ENCODE peak calls at places on chromosomes 3 and 15, in ten cellular contexts. F is heart right ventricle, Q is lower lobe of right lung, P is GM12878, G is heart left ventricle, U is pancreas, O is tibial artery, V is thoracic aorta, W is fibroblast of lung, A is esophagus squamous epithelium. H is an unnamed sample. For H3K27me3 and H3K9me3, the result is how much of the 10 kb centered on the place peaks cover.

GRCh38 chr15:88166330-88166993 is 90.1 kb downstream of the NTRK3 start:
- DNase-seq in V (no peak), P (no peak), U (no peak), A (no peak), G (no peak), Q (no peak), O (no peak), F (no peak), W (peak), H (no peak)

GRCh38 chr3:188950832-188951489 is 220.8 kb upstream of the TPRG1 start:
- DNase-seq in O (peak), A (no peak), Q (peak), W (peak), G (peak), U (peak), P (no peak), V (peak), F (peak), H (no peak)

GRCh38 chr3:142976621-142977398 is 13.3 kb upstream of the PAQR9 start:
- DNase-seq in G (peak), U (peak), O (peak), F (peak), Q (peak), W (peak), P (no peak), V (peak), A (no peak), H (peak)

GRCh38 chr15:41727143-41727542 is 47.1 kb upstream of the MAPKBP1 start:
- DNase-seq in A (no peak), P (no peak), U (no peak), G (no peak), F (no peak), O (no peak), W (peak), Q (no peak), V (no peak), H (no peak)

GRCh38 chr15:77688270-77689058 is 55.8 kb upstream of the LINGO1 start:
- DNase-seq in W (peak), A (no peak), V (no peak), Q (no peak), U (no peak), F (no peak), G (no peak), P (no peak), O (no peak), H (no peak)

GRCh38 chr3:147937341-147937740 is 528.2 kb downstream of the ZIC1 start:
- DNase-seq in U (no peak), O (no peak), A (no peak), P (no peak), G (no peak), W (peak), V (no peak), Q (no peak), F (no peak), H (no peak)

GRCh38 chr3:60363817-60364216 is 887.4 kb downstream of the FHIT start:
- DNase-seq in O (no peak), F (no peak), U (no peak), V (no peak), W (peak), Q (no peak), P (no peak), A (no peak), G (no peak), H (no peak)

GRCh38 chr3:10940106-10940505 is 52.4 kb upstream of the SLC6A1 start:
- DNase-seq in V (no peak), Q (no peak), W (no peak), O (no peak), F (no peak), U (no peak), P (no peak), A (no peak), G (no peak), H (no peak)

GRCh38 chr15:36359286-36359685 is 220.1 kb upstream of the CDIN1 start:
- DNase-seq in U (no peak), Q (no peak), V (no peak), A (no peak), F (no peak), P (no peak), G (no peak), O (no peak), W (no peak), H (no peak)

GRCh38 chr15:92616621-92617179 is 38.9 kb downstream of the FAM174B start:
- DNase-seq in Q (no peak), A (no peak), G (no peak), P (no peak), U (no peak), V (no peak), F (no peak), W (peak), O (no peak), H (no peak)

GRCh38 chr3:66200147-66200546 is 20.7 kb upstream of the SLC25A26 start:
- DNase-seq in G (no peak), F (no peak), A (no peak), O (no peak), P (no peak), U (no peak), Q (no peak), W (no peak), V (no peak), H (no peak)

GRCh38 chr3:143135150-143135549 is 15.6 kb downstream of the CHST2 start:
- DNase-seq in U (no peak), A (no peak), V (no peak), G (no peak), Q (no peak), F (no peak), W (peak), P (no peak), O (no peak), H (peak)

GRCh38 chr3:154431043-154431442 is 1.1 kb upstream of the GPR149 start:
- DNase-seq in G (no peak), A (no peak), W (no peak), P (no peak), F (no peak), V (no peak), U (no peak), O (no peak), Q (no peak), H (no peak)

GRCh38 chr15:77060560-77060959 is 10.3 kb downstream of the TSPAN3 start:
- DNase-seq in Q (no peak), F (no peak), V (no peak), G (no peak), U (no peak), O (no peak), P (no peak), W (peak), A (no peak), H (no peak)

GRCh38 chr15:29570121-29570930 is 251.9 kb downstream of the TJP1 start:
- DNase-seq in P (no peak), F (peak), Q (no peak), A (no peak), U (peak), O (no peak), W (peak), V (no peak), G (no peak), H (no peak)
- H3K27me3 ChIP-seq in P (under half), F (half or more), Q (under half), A (under half), U (under half), O (under half), W (under half), V (under half), G (half or more), H (half or more)

GRCh38 chr3:23174426-23175039 is 28.6 kb upstream of the UBE2E2 start:
- DNase-seq in A (no peak), V (no peak), W (peak), P (no peak), U (no peak), F (peak), Q (no peak), G (peak), O (no peak), H (no peak)
- H3K9me3 ChIP-seq in A (under half), V (under half), W (under half), P (under half), U (under half), F (under half), Q (under half), G (under half), O (under half), H (under half)

GRCh38 chr3:43999920-44000319 is 241.8 kb upstream of the TOPAZ1 start:
- DNase-seq in F (no peak), V (no peak), Q (no peak), G (no peak), A (no peak), O (no peak), W (no peak), P (no peak), U (no peak), H (no peak)

GRCh38 chr3:43998374-43998840 is 243.3 kb upstream of the TOPAZ1 start:
- DNase-seq in W (no peak), P (no peak), O (no peak), A (no peak), G (no peak), Q (peak), U (no peak), V (no peak), F (no peak), H (peak)

GRCh38 chr3:43998841-43999805 is 242.6 kb upstream of the TOPAZ1 start:
- DNase-seq in P (no peak), Q (peak), V (no peak), W (peak), A (no peak), F (no peak), U (no peak), O (no peak), G (no peak), H (no peak)

GRCh38 chr3:44000586-44000985 is 241.1 kb upstream of the TOPAZ1 start:
- DNase-seq in A (no peak), F (no peak), G (no peak), Q (no peak), W (peak), P (no peak), V (no peak), U (no peak), O (no peak), H (no peak)

GRCh38 chr3:44001072-44001471 is 240.6 kb upstream of the TOPAZ1 start:
- DNase-seq in A (no peak), V (no peak), G (no peak), Q (no peak), P (no peak), U (no peak), F (no peak), O (no peak), W (no peak), H (no peak)
- H3K27me3 ChIP-seq in A (under half), V (under half), G (half or more), Q (half or more), P (under half), U (under half), F (under half), O (half or more), W (under half), H (half or more)

GRCh38 chr15:26521142-26521541 is 251.7 kb downstream of the GABRB3 start:
- DNase-seq in O (no peak), W (no peak), V (no peak), F (no peak), Q (no peak), A (no peak), U (no peak), G (no peak), P (no peak), H (no peak)

GRCh38 chr15:26518885-26519284 is 254.0 kb downstream of the GABRB3 start:
- DNase-seq in U (no peak), A (no peak), O (no peak), V (no peak), P (no peak), G (no peak), W (no peak), Q (no peak), F (no peak), H (no peak)

DNA sequence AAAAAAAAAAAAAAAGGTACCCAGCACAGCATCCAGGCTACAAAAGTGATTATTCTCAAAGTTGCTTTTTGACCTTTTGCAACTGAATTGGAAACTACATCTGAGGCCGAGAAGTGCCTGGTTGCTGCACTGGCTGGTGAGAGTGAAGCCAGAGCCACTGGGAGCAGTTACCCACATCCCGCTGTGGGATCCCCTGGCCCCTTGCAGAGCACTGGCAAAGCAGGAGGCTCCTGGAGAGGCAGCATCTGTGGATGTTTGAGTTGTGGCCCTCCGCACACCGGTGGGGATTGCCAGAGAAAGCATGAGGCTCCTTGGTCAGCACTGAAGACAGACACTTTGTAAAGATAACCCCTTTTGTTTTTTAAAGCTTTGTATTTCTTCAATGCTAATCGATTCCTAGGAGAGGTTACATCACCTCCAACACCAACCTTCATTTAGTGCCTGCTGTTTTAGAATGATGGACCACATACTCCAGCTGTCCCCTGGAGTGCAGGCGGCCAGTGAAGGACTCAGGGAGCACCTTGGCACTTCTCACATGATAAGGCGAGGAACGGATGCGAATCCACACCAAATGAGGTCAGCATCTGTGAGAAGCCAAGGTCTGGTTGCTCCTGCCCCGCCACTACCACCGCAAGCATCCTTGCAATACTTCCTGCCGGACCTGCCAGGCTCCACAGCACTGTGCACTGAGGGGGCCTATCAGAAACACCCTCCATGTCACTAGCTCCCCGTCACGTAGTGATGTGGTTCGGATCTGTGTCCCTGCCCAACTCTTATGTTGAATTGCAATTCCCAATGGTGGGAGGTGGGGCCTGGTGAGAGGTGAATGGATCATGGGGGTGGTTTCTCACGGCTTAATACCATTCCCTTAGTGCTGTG is 256.5 kb downstream of the GABRB3 start:
- DNase-seq in W (no peak), Q (no peak), P (no peak), V (no peak), A (no peak), F (no peak), U (no peak), O (no peak), G (no peak), H (no peak)
- H3K9me3 ChIP-seq in W (under half), Q (under half), P (under half), V (under half), A (under half), F (under half), U (under half), O (under half), G (under half), H (under half)

GRCh38 chr3:123469323-123469995 is 20.6 kb upstream of the ADCY5 start:
- DNase-seq in A (no peak), Q (no peak), U (no peak), P (no peak), G (no peak), O (no peak), F (no peak), W (no peak), V (no peak), H (no peak)

GRCh38 chr3:123471106-123471505 is 22.2 kb upstream of the ADCY5 start:
- DNase-seq in U (no peak), O (no peak), W (no peak), V (no peak), P (no peak), Q (no peak), F (no peak), A (no peak), G (no peak), H (no peak)

GRCh38 chr3:123464211-123464610 is 15.3 kb upstream of the ADCY5 start:
- DNase-seq in U (no peak), W (no peak), F (no peak), Q (no peak), A (no peak), V (no peak), P (no peak), G (no peak), O (no peak), H (no peak)

GRCh38 chr3:123467051-123467450 is 18.2 kb upstream of the ADCY5 start:
- DNase-seq in V (no peak), W (no peak), O (no peak), A (no peak), Q (no peak), F (no peak), U (no peak), G (no peak), P (no peak), H (no peak)
- H3K27me3 ChIP-seq in V (under half), W (under half), O (under half), A (under half), Q (under half), F (under half), U (under half), G (under half), P (under half), H (under half)

GRCh38 chr3:6747017-6747416 is 113.9 kb upstream of the GRM7 start:
- DNase-seq in W (no peak), V (no peak), O (no peak), G (no peak), Q (no peak), P (no peak), U (no peak), F (no peak), A (no peak), H (no peak)

GRCh38 chr3:6753536-6753935 is 107.4 kb upstream of the GRM7 start:
- DNase-seq in W (no peak), G (no peak), V (no peak), U (no peak), O (no peak), A (no peak), Q (no peak), P (no peak), F (no peak), H (no peak)

DNA sequence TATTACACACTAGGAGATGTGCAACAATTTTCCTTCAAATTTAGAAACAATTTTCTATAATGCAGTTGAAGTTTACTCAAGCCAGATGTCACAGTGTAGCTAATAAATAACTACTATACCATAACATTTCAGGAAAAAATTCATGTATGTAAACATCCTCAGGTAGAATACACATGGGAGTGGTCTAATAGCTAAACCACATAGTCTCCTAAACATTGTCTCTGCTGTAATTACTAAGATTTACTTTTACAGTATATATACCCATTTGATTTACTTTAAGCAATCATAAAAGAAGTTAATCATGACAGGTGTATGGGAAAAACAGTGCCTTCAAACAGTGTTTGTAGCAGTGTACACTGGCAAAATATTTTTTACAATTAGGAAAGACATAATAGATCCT is 110.1 kb upstream of the GRM7 start:
- DNase-seq in G (no peak), U (no peak), O (no peak), Q (no peak), V (no peak), W (no peak), F (no peak), A (no peak), P (no peak), H (no peak)
- H3K9me3 ChIP-seq in G (under half), U (under half), O (under half), Q (under half), V (under half), W (under half), F (under half), A (under half), P (under half), H (under half)

DNA sequence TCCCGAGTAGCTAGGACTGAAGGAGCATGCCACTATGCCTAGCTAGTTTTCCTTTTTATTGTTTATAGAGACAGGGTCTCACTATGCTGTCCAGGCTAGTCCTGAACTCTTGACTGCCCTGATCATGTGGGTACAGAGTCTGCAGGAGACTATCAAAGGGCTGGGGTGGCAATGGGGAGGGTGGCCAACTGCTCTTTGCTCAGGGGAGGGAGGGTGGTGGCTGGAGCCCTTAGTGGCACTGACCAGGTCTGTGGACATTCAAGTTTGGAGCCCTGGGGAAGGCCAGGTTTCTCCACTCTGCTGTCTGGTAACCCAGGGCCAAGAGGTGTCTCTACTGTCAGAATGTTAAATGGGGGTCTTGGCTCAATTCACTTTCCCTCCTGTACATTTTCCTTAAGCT is 122.0 kb downstream of the SEC22A start:
- DNase-seq in W (no peak), P (no peak), U (no peak), G (no peak), F (no peak), A (no peak), V (no peak), Q (no peak), O (no peak), H (peak)
- H3K27me3 ChIP-seq in W (under half), P (under half), U (under half), G (under half), F (under half), A (under half), V (under half), Q (under half), O (under half), H (under half)

DNA sequence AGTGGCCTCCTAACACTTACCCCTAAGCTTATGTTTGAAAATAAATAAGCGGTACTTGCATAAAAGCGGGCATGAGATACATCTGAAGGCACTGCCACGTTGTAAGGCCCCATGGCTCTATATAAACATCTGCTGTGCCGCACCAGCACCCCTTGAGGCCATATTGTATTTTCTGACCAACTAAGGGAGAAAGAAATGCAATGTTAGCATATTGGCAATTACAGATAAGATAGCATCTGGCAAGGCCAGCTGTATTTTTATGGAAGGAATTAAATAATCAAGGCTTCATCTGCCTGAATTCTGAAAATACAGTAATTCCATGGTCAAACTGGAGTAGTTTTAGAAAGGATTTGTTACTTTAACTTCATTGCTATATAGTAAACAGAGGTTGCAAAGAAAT is 28.7 kb downstream of the TMEM39A start:
- DNase-seq in A (no peak), V (no peak), G (no peak), F (no peak), Q (no peak), W (no peak), O (no peak), P (no peak), U (no peak), H (no peak)
- H3K9me3 ChIP-seq in A (under half), V (under half), G (under half), F (under half), Q (under half), W (under half), O (under half), P (under half), U (under half), H (under half)

DNA sequence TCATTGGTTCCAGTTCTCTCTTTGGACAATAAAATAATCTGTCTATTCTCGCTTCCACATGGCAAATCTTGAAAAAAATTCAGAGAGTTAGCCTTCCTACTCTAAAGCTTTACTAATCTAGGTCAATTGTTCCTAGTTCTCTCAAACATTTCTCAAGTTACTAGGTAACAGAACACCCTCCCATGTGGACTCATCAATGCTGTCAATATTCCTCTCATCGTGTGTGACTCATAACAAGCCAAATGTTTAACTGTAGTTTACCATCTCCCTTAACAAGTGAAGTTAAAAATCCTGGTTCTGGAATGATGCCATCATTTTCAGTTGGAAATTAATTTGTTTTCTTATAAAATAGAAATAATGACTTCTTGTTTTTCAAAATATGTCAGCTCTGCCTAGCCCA is 438.6 kb downstream of the ROBO1 start:
- DNase-seq in P (no peak), U (no peak), W (peak), O (no peak), F (no peak), Q (no peak), V (no peak), A (no peak), G (no peak), H (no peak)
- H3K27me3 ChIP-seq in P (under half), U (under half), W (under half), O (under half), F (under half), Q (under half), V (under half), A (under half), G (under half), H (under half)